ENCODE peak calls at places on chromosomes 3 and 15, in four cellular contexts. K is uterus, Y is testis, B is HCT116. U is an unnamed sample.

GRCh38 chr15:96273317-96274086 is 57.0 kb upstream of the NR2F2 start:
- DNase-seq in K (no peak), Y (no peak), B (peak; percentile 100), U (no peak)

GRCh38 chr3:38496131-38496910 is at the start of gene EXOG:
- DNase-seq in K (peak; percentile 95), Y (peak; percentile 92), B (peak; percentile 78), U (peak; percentile 93)

GRCh38 chr15:78080088-78080460 is 2.6 kb upstream of the TBC1D2B start:
- DNase-seq in K (no peak), Y (no peak), B (no peak), U (no peak)

GRCh38 chr3:71062037-71062919 is 521.2 kb downstream of the FOXP1 start:
- DNase-seq in K (no peak), Y (no peak), B (no peak), U (no peak)

GRCh38 chr3:144942093-144942492 is 970.5 kb downstream of the DIPK2A start:
- DNase-seq in K (no peak), Y (no peak), B (no peak), U (no peak)

GRCh38 chr3:190728574-190729246 is 133.8 kb downstream of the GMNC start:
- DNase-seq in K (no peak), Y (no peak), B (no peak), U (no peak)

GRCh38 chr15:39171944-39172368 is 408.9 kb upstream of the THBS1 start:
- DNase-seq in K (peak; percentile 59), Y (peak; percentile 61), B (peak; percentile 82), U (peak; percentile 23)

GRCh38 chr3:89165636-89166312 is 58.4 kb downstream of the EPHA3 start:
- DNase-seq in K (no peak), Y (no peak), B (no peak), U (no peak)

GRCh38 chr3:132595036-132595435 is 2.0 kb upstream of the ACKR4 start:
- DNase-seq in K (no peak), Y (no peak), B (no peak), U (no peak)

GRCh38 chr3:23750573-23751484 is 54.9 kb upstream of the UBE2E1 start:
- DNase-seq in K (no peak), Y (no peak), B (no peak), U (no peak)

GRCh38 chr15:99969261-99969960 is 236.2 kb upstream of the LYSMD4 start:
- DNase-seq in K (no peak), Y (no peak), B (no peak), U (no peak)

GRCh38 chr3:110479676-110480075 is 591.9 kb upstream of the NECTIN3 start:
- DNase-seq in K (no peak), Y (no peak), B (no peak), U (no peak)

GRCh38 chr3:197750863-197751737 is 1.4 kb downstream of the FYTTD1 start:
- DNase-seq in K (peak; percentile 71), Y (peak; percentile 73), B (no peak), U (peak; percentile 60)
- TF ChIP-seq POLR2A in K (no peak), Y (no peak), B (no peak), U (no peak)

DNA sequence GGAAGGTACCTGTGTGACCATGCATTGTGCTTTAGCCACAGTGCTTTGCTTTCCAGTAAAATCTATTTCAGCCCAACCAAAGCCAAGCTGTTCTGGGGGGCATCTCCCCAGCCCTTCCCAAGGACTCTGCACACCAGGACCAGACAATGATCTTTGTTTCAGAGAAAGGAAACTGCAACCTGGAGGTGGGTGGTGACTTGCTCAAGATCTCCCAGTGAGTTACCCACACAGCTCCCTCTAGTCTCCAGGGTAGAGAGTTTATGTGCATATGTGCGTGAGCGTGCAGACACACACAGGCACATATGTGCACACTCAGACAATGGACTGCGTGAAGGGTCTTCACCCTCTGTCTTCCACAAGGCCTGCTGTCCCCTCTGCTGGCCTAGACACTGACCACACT is 162.4 kb upstream of the TLE3 start:
- DNase-seq in K (no peak), Y (no peak), B (no peak), U (no peak)
- TF ChIP-seq POLR2A in K (no peak), Y (no peak), B (no peak), U (no peak)

DNA sequence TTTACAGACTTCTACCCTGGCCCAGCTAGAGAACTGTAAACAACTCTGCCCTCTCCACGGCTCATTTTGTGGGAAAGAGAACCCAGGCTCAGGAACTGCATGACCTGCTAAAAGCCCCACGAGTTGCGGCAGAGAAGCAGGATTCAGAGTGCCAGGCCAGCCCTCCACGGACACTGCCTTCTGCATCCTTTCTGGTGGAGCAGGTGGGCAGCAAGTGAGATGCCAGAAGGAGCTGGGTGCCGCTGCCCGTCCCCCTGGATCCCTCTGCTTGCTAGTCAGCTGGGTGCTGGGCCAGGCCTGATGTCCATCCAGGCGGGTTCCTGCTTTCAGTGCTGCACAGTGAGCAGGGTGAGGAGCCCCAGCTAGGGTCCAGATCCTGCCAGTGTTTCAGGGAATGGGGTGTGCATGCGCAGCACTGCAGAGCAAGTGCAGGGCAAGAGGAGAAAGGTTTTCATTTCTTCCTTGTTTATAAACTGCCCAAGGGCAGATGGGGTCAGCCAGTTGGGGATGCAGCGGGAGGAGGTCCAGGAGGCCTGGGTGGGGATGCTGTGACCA is 5.2 kb upstream of the RAB43 start:
- DNase-seq in K (no peak), Y (no peak), B (no peak), U (no peak)
- TF ChIP-seq POLR2A in K (no peak), Y (no peak), B (no peak), U (no peak)

DNA sequence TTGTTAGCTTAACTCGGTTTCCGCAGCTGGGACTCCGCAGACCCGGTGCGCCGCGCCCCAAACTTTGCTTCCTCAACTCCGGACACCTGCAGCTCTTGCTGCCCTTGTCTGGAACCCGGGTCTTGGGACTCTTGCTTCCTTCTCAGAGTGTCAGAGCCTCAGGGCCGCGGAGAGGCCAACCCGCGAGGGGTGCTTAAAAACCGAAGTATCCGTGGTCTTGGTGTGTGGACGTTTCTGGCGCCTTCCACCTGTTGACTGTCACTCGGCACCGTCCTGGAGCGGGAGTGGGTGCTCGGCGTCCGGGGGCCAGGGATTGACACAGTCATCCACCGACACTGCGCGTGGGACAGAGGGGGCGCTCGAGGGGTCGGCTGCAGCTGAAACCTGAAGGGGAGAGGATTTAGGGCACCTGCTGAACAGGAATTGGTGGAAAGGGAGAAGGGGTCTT is 386 bp downstream of the SQOR start:
- DNase-seq in K (peak; percentile 58), Y (peak; percentile 70), B (no peak), U (peak; percentile 42)
- TF ChIP-seq POLR2A in K (no peak), Y (no peak), B (no peak), U (no peak)

GRCh38 chr3:13895155-13896105 is 15.6 kb upstream of the WNT7A start:
- DNase-seq in K (peak; percentile 98), Y (peak; percentile 97), B (peak; percentile 77), U (peak; percentile 77)
- TF ChIP-seq POLR2A in K (peak; percentile 85), Y (no peak), B (no peak), U (no peak)

U was measured in erythroblast.